ENCODE peak calls at places on chromosomes 1 and 21, in seven cellular contexts. B is HFF-Myc; P is NCI-H1930; C is NAMALWA; M is neural progenitor cell; I is activated CD4-positive, alpha-beta T cell treated with anti-CD3 and anti-CD28 coated beads for 24 hours; V is GM12892. Z is an unnamed sample.
A peak's percentile ranks its signal among the peaks of the same experiment; 100 is the strongest.

GRCh38 chr1:47915677-47916353 is 81.4 kb downstream of the TRABD2B start:
- DNase-seq in B (no peak), P (no peak), C (no peak), M (peak; percentile 51), I (no peak), V (no peak), Z (no peak)

GRCh38 chr1:243213045-243213787 is 41.9 kb downstream of the CEP170 start:
- DNase-seq in B (no peak), P (no peak), C (no peak), M (no peak), I (no peak), V (no peak), Z (no peak)

GRCh38 chr1:18944810-18945209 is 11.7 kb downstream of the IFFO2 start:
- DNase-seq in B (no peak), P (no peak), C (no peak), M (no peak), I (no peak), V (no peak), Z (no peak)

GRCh38 chr1:100115524-100115923 is 17.2 kb downstream of the SASS6 start:
- DNase-seq in B (no peak), P (no peak), C (no peak), M (no peak), I (no peak), V (no peak), Z (no peak)

GRCh38 chr1:216071227-216071626 is 352.0 kb downstream of the USH2A start:
- DNase-seq in B (no peak), P (no peak), C (no peak), M (no peak), I (no peak), V (no peak), Z (no peak)

GRCh38 chr1:58652351-58653184 is 47.3 kb downstream of the MYSM1 start:
- DNase-seq in B (peak; percentile 82), P (peak; percentile 45), C (peak; percentile 83), M (peak; percentile 82), I (peak; percentile 9), V (peak; percentile 43), Z (no peak)

GRCh38 chr1:165828103-165828558 is 717 bp downstream of the UCK2 start:
- DNase-seq in B (no peak), P (no peak), C (peak; percentile 79), M (peak; percentile 65), I (peak; percentile 43), V (peak; percentile 65), Z (peak; percentile 55)

GRCh38 chr1:80363689-80364475 is 1357.4 kb upstream of the ADGRL4 start:
- DNase-seq in B (no peak), P (no peak), C (no peak), M (no peak), I (no peak), V (no peak), Z (no peak)

GRCh38 chr1:196608401-196609113 is at the start of gene KCNT2:
- DNase-seq in B (peak; percentile 15), P (peak; percentile 87), C (no peak), M (peak; percentile 97), I (no peak), V (no peak), Z (peak; percentile 36)

GRCh38 chr1:185015598-185015997 is 29.8 kb upstream of the RNF2 start:
- DNase-seq in B (no peak), P (no peak), C (no peak), M (no peak), I (no peak), V (no peak), Z (no peak)

GRCh38 chr1:45974541-45975269 is 157.7 kb downstream of the PIK3R3 start:
- DNase-seq in B (no peak), P (no peak), C (no peak), M (no peak), I (no peak), V (no peak), Z (no peak)

GRCh38 chr1:10625076-10625475 is 150.3 kb downstream of the PEX14 start:
- DNase-seq in B (no peak), P (no peak), C (no peak), M (no peak), I (no peak), V (no peak), Z (no peak)

GRCh38 chr21:36909423-36909822 is 57.0 kb downstream of the HLCS start:
- DNase-seq in B (no peak), P (no peak), C (no peak), M (no peak), I (no peak), V (no peak), Z (no peak)

GRCh38 chr1:15757575-15758401 is 807 bp upstream of the FBLIM1 start:
- DNase-seq in B (no peak), P (no peak), C (no peak), M (peak; percentile 73), I (no peak), V (no peak), Z (no peak)

GRCh38 chr1:200794506-200795065 is 55.9 kb downstream of the CAMSAP2 start:
- DNase-seq in B (no peak), P (no peak), C (no peak), M (no peak), I (no peak), V (no peak), Z (no peak)

Z was measured in D721Med.